ENCODE peak calls at places on chromosomes 1 and 21, in eight cellular contexts. H is prostate gland, Z is thoracic aorta, S is transverse colon, D is fibroblast of mammary gland, J is AG10803, P is AG09309, F is colonic mucosa. K is an unnamed sample.
A peak's percentile ranks its signal among the peaks of the same experiment; 100 is the strongest.

GRCh38 chr21:45386336-45386727 is 18.6 kb upstream of the COL18A1 start:
- DNase-seq in J (no peak), Z (no peak), D (no peak), S (no peak), H (no peak), F (no peak), P (no peak), K (no peak)

GRCh38 chr1:241990040-241990439 is 8.9 kb downstream of the MAP1LC3C start:
- DNase-seq in P (peak; percentile 89), S (peak; percentile 61), J (peak; percentile 95), H (no peak), D (peak; percentile 99), F (peak; percentile 68), Z (peak; percentile 8), K (peak; percentile 92)

GRCh38 chr1:54307305-54307704 is 98.9 kb downstream of the SSBP3 start:
- DNase-seq in D (no peak), P (no peak), S (no peak), F (no peak), Z (no peak), H (no peak), J (no peak), K (no peak)

GRCh38 chr1:54404939-54405880 is 984 bp downstream of the SSBP3 start:
- DNase-seq in F (no peak), S (peak; percentile 41), J (no peak), P (no peak), D (no peak), H (no peak), Z (no peak), K (no peak)

GRCh38 chr1:95095833-95096217 is 21.3 kb upstream of the TLCD4 start:
- DNase-seq in F (no peak), Z (no peak), H (no peak), J (no peak), P (no peak), D (peak; percentile 56), S (no peak), K (no peak)

GRCh38 chr1:16464917-16465625 is 24.5 kb downstream of the NECAP2 start:
- DNase-seq in J (peak; percentile 58), D (no peak), H (no peak), P (no peak), S (no peak), F (no peak), Z (no peak), K (no peak)

GRCh38 chr1:93710949-93711591 is 29.4 kb upstream of the BCAR3 start:
- DNase-seq in D (no peak), H (no peak), Z (no peak), F (no peak), P (no peak), S (no peak), J (no peak), K (no peak)

GRCh38 chr1:226874579-226875425 is 4.4 kb downstream of the PSEN2 start:
- DNase-seq in Z (no peak), J (no peak), H (no peak), S (no peak), P (no peak), D (no peak), F (no peak), K (no peak)

GRCh38 chr1:232650433-232650832 is 20.5 kb upstream of the SIPA1L2 start:
- DNase-seq in S (no peak), P (no peak), Z (no peak), J (no peak), D (no peak), F (no peak), H (no peak), K (no peak)

GRCh38 chr1:209601809-209602657 is 18.5 kb downstream of the CAMK1G start:
- DNase-seq in Z (no peak), F (no peak), S (peak; percentile 35), H (peak; percentile 22), D (peak; percentile 56), J (peak; percentile 48), P (no peak), K (peak; percentile 52)

GRCh38 chr1:180815188-180815587 is 97.5 kb upstream of the KIAA1614 start:
- DNase-seq in F (no peak), Z (no peak), S (no peak), P (no peak), D (no peak), J (no peak), H (no peak), K (no peak)

GRCh38 chr1:91751281-91751680 is 134.7 kb downstream of the TGFBR3 start:
- DNase-seq in P (peak; percentile 64), Z (no peak), D (peak; percentile 91), J (peak; percentile 98), H (no peak), S (peak; percentile 14), F (no peak), K (peak; percentile 65)

GRCh38 chr1:228801068-228801467 is 65.8 kb downstream of the RHOU start:
- DNase-seq in J (peak; percentile 6), S (no peak), P (no peak), D (no peak), H (no peak), Z (no peak), F (no peak), K (no peak)

GRCh38 chr1:152386940-152387339 is 27.1 kb downstream of the CRNN start:
- DNase-seq in S (no peak), J (peak; percentile 34), H (no peak), P (no peak), D (peak; percentile 15), Z (no peak), F (no peak), K (no peak)

GRCh38 chr1:22177354-22178003 is 34.6 kb upstream of the WNT4 start:
- DNase-seq in D (no peak), S (no peak), H (no peak), P (no peak), J (no peak), F (no peak), Z (no peak), K (no peak)

GRCh38 chr1:27428316-27429028 is 36.0 kb downstream of the GPR3 start:
- DNase-seq in F (no peak), H (no peak), J (peak; percentile 46), Z (no peak), D (no peak), S (no peak), P (no peak), K (no peak)

GRCh38 chr1:94801919-94802546 is 18.1 kb upstream of the SLC44A3 start:
- DNase-seq in F (peak; percentile 31), H (peak; percentile 42), J (peak; percentile 89), D (peak; percentile 94), P (peak; percentile 78), Z (no peak), S (peak; percentile 24), K (peak; percentile 87)

GRCh38 chr1:234608026-234608719 is 1.8 kb downstream of the IRF2BP2 start:
- DNase-seq in S (peak; percentile 84), J (peak; percentile 93), F (peak; percentile 83), H (peak; percentile 90), D (peak; percentile 96), P (no peak), Z (peak; percentile 74), K (peak; percentile 92)

GRCh38 chr1:168091063-168091462 is 45.7 kb downstream of the GPR161 start:
- DNase-seq in D (no peak), S (no peak), J (no peak), P (no peak), Z (no peak), F (peak; percentile 16), H (no peak), K (no peak)

GRCh38 chr1:117392776-117393175 is 25.5 kb downstream of the MAN1A2 start:
- DNase-seq in H (no peak), S (no peak), P (no peak), D (no peak), F (no peak), J (peak; percentile 8), Z (no peak), K (no peak)

GRCh38 chr1:169487561-169487960 is 1.8 kb upstream of the SLC19A2 start:
- DNase-seq in Z (no peak), S (no peak), F (no peak), H (no peak), P (no peak), J (no peak), D (no peak), K (no peak)
- H3K4me3 ChIP-seq in Z (no peak overlapping the region), S (no peak overlapping the region), F (no peak overlapping the region), H (no peak overlapping the region), P (no peak overlapping the region), J (no peak overlapping the region), D (no peak overlapping the region), K (no peak overlapping the region)

GRCh38 chr1:2108877-2109580 is 58.8 kb downstream of the PRKCZ start:
- DNase-seq in H (no peak), Z (no peak), D (no peak), S (no peak), P (no peak), J (no peak), F (no peak), K (no peak)
- TF ChIP-seq CTCF in H (no peak), Z (no peak), D (no peak), S (no peak), P (no peak), J (no peak), F (no peak), K (no peak)

DNA sequence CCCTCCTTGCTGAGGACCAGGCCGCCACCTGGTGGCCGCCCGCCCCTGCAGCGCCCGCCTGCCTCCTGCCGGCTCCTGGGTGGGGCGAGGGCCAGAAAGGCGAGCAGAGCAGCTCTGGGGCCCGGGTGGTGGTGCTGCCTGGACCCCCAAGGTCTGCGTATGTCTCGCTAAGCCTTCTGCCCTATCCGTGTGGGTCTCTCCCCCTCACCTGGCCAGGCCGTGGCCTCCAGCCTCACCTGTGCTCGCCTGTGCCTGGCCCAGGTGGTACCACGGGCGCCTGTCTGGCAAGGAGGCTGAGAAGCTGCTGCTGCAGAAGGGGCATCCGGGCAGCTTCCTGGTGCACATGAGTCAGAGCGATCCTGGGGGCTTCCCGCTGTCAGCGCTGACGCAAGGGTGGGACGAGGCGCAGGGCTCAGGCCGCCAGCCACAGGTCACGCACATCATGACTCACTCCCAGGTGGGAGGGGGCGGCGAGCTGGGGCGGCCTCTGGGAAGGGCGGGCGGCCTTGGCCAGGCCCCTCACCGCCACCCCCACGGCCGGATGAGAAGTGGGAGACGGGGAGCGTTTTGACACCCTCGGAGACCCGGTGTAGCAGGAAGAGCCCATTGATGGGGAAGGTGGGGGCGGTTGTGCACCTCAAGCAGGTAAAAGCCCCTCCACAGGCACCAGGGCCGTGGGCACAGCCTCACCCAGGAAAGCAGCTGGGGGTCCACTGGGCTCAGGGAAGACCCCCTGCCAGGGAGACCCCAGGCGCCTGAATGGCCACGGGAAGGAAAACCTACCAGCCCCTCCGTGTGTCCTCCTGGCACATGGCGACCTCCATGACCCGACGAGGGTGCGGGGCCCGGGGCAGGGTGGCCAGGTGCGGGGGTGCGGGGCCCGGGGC is 9.9 kb downstream of the RNF223 start:
- DNase-seq in J (peak; percentile 37), H (peak; percentile 56), F (peak; percentile 73), P (peak; percentile 42), S (peak; percentile 76), D (peak; percentile 84), Z (no peak), K (peak; percentile 86)
- H3K4me3 ChIP-seq in J (no peak overlapping the region), H (no peak overlapping the region), F (no peak overlapping the region), P (no peak overlapping the region), S (no peak overlapping the region), D (no peak overlapping the region), Z (no peak overlapping the region), K (no peak overlapping the region)

DNA sequence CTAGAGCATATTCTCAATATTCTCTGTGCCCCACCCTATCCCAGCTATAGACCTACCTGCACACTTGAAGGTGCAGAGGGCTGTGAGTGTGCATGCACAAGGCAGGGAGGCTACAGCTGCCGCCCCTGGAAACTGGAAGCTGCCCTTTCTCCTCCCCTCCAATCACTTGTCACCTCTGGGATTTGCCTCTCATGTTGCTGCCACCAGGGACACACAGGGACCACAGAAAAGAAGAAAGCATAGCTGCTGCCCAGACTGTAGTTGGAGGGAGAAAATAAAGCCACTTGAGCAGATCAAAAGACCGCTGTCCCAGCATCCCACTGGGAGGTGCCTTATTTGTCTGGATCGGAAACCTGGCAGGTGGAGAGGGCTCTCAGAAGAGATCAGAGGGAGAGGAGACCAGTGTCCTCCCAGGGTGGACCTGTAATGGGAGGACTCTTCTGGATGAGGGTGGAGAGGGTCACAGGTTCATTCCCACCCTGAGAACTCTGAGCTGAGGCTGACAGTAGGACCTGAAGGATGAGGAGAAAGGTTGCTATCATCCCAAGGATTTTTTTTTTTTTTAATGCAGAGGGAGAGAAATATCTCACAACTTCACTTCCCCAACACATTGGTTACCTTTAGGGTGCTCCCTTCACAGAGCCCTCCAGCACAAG is 7.6 kb upstream of the INPP5B start:
- DNase-seq in P (no peak), J (no peak), F (no peak), D (no peak), S (no peak), Z (no peak), H (no peak), K (no peak)
- TF ChIP-seq CTCF in P (no peak), J (no peak), F (no peak), D (no peak), S (no peak), Z (no peak), H (no peak), K (no peak)